ENCODE peak calls at places on chromosomes 13 and 19, in seven cellular contexts. One of them, this sample, is unnamed.

GRCh38 chr13:30746816-30747215 is 11.5 kb downstream of the ALOX5AP start:
- DNase-seq in mesenchymal stem cell: no peak
- DNase-seq in H1: no peak
- DNase-seq in IMR-90: no peak
- DNase-seq in H9: no peak
- DNase-seq in trophoblast cell: no peak
- DNase-seq in neuronal stem cell: no peak
- DNase-seq in this sample: no peak

GRCh38 chr19:49591731-49592485 is 926 bp downstream of the PRR12 start:
- DNase-seq in H9: peak
- DNase-seq in IMR-90: peak
- DNase-seq in trophoblast cell: peak
- DNase-seq in mesenchymal stem cell: peak
- DNase-seq in neuronal stem cell: no peak
- DNase-seq in H1: no peak
- DNase-seq in this sample: peak

GRCh38 chr13:39462456-39462855 is 140.5 kb downstream of the LHFPL6 start:
- DNase-seq in IMR-90: no peak
- DNase-seq in H1: no peak
- DNase-seq in mesenchymal stem cell: peak
- DNase-seq in trophoblast cell: no peak
- DNase-seq in neuronal stem cell: no peak
- DNase-seq in H9: no peak
- DNase-seq in this sample: peak

GRCh38 chr19:1751367-1752008 is 1.8 kb upstream of the ONECUT3 start:
- DNase-seq in IMR-90: no peak
- DNase-seq in H1: no peak
- DNase-seq in mesenchymal stem cell: no peak
- DNase-seq in H9: no peak
- DNase-seq in trophoblast cell: no peak
- DNase-seq in neuronal stem cell: no peak
- DNase-seq in this sample: no peak

GRCh38 chr13:21741396-21741795 is 70.5 kb downstream of the FGF9 start:
- DNase-seq in H9: no peak
- DNase-seq in H1: no peak
- DNase-seq in trophoblast cell: no peak
- DNase-seq in IMR-90: no peak
- DNase-seq in mesenchymal stem cell: no peak
- DNase-seq in neuronal stem cell: no peak
- DNase-seq in this sample: no peak

GRCh38 chr13:76991432-76991795 is 467 bp upstream of the CLN5 start:
- DNase-seq in neuronal stem cell: peak
- DNase-seq in IMR-90: no peak
- DNase-seq in mesenchymal stem cell: no peak
- DNase-seq in H1: no peak
- DNase-seq in H9: no peak
- DNase-seq in trophoblast cell: no peak
- DNase-seq in this sample: no peak

GRCh38 chr19:13597625-13598024 is 91.3 kb upstream of the CACNA1A start:
- DNase-seq in neuronal stem cell: peak
- DNase-seq in mesenchymal stem cell: peak
- DNase-seq in trophoblast cell: peak
- DNase-seq in H9: peak
- DNase-seq in H1: no peak
- DNase-seq in IMR-90: peak
- DNase-seq in this sample: peak

GRCh38 chr13:36001561-36001960 is 129.6 kb downstream of the DCLK1 start:
- DNase-seq in neuronal stem cell: no peak
- DNase-seq in H9: no peak
- DNase-seq in H1: no peak
- DNase-seq in trophoblast cell: no peak
- DNase-seq in IMR-90: no peak
- DNase-seq in mesenchymal stem cell: no peak
- DNase-seq in this sample: no peak

GRCh38 chr19:42655748-42656147 is 61.0 kb upstream of the CEACAM8 start:
- DNase-seq in mesenchymal stem cell: no peak
- DNase-seq in trophoblast cell: no peak
- DNase-seq in IMR-90: no peak
- DNase-seq in H1: no peak
- DNase-seq in neuronal stem cell: no peak
- DNase-seq in H9: no peak
- DNase-seq in this sample: no peak

GRCh38 chr19:33301011-33301899 is 1.1 kb downstream of the CEBPA start:
- DNase-seq in mesenchymal stem cell: peak
- DNase-seq in H1: no peak
- DNase-seq in IMR-90: no peak
- DNase-seq in neuronal stem cell: no peak
- DNase-seq in H9: no peak
- DNase-seq in trophoblast cell: no peak
- DNase-seq in this sample: no peak

GRCh38 chr19:41422955-41423354 is 4.2 kb downstream of the B3GNT8 start:
- DNase-seq in mesenchymal stem cell: no peak
- DNase-seq in H1: no peak
- DNase-seq in trophoblast cell: no peak
- DNase-seq in H9: no peak
- DNase-seq in neuronal stem cell: no peak
- DNase-seq in IMR-90: no peak
- DNase-seq in this sample: no peak

GRCh38 chr19:20640545-20640944 is 20.8 kb downstream of the ZNF626 start:
- DNase-seq in trophoblast cell: no peak
- DNase-seq in neuronal stem cell: no peak
- DNase-seq in mesenchymal stem cell: no peak
- DNase-seq in IMR-90: no peak
- DNase-seq in H9: no peak
- DNase-seq in H1: no peak
- DNase-seq in this sample: no peak

GRCh38 chr13:76538004-76538403 is 348.2 kb downstream of the KCTD12 start:
- DNase-seq in H1: no peak
- DNase-seq in trophoblast cell: no peak
- DNase-seq in neuronal stem cell: no peak
- DNase-seq in mesenchymal stem cell: no peak
- DNase-seq in H9: no peak
- DNase-seq in IMR-90: no peak
- DNase-seq in this sample: peak

GRCh38 chr19:10000171-10000826 is 10.0 kb downstream of the COL5A3 start:
- DNase-seq in H9: peak
- DNase-seq in neuronal stem cell: peak
- DNase-seq in mesenchymal stem cell: peak
- DNase-seq in IMR-90: peak
- DNase-seq in H1: peak
- DNase-seq in trophoblast cell: peak
- DNase-seq in this sample: peak

GRCh38 chr19:16340092-16340491 is 15.5 kb downstream of the KLF2 start:
- DNase-seq in mesenchymal stem cell: peak
- DNase-seq in neuronal stem cell: no peak
- DNase-seq in IMR-90: peak
- DNase-seq in H9: no peak
- DNase-seq in H1: no peak
- DNase-seq in trophoblast cell: no peak
- DNase-seq in this sample: no peak
- H3K4me2 ChIP-seq in mesenchymal stem cell: no peak
- H3K4me2 ChIP-seq in neuronal stem cell: no peak
- H3K4me2 ChIP-seq in IMR-90: no peak
- H3K4me2 ChIP-seq in H9: no peak
- H3K4me2 ChIP-seq in H1: no peak
- H3K4me2 ChIP-seq in trophoblast cell: no peak
- H3K4me2 ChIP-seq in this sample: no peak

GRCh38 chr19:14961956-14962685 is 17.5 kb downstream of the SLC1A6 start:
- DNase-seq in neuronal stem cell: no peak
- DNase-seq in IMR-90: no peak
- DNase-seq in mesenchymal stem cell: no peak
- DNase-seq in H1: no peak
- DNase-seq in trophoblast cell: no peak
- DNase-seq in H9: no peak
- DNase-seq in this sample: no peak
- H2BK120ac ChIP-seq in neuronal stem cell: no peak
- H2BK120ac ChIP-seq in IMR-90: no peak
- H2BK120ac ChIP-seq in mesenchymal stem cell: no peak
- H2BK120ac ChIP-seq in H1: no peak
- H2BK120ac ChIP-seq in trophoblast cell: no peak
- H2BK120ac ChIP-seq in H9: no peak
- H2BK120ac ChIP-seq in this sample: no peak

GRCh38 chr13:107882708-107883560 is 332.4 kb downstream of the LIG4 start:
- DNase-seq in mesenchymal stem cell: no peak
- DNase-seq in IMR-90: no peak
- DNase-seq in trophoblast cell: no peak
- DNase-seq in neuronal stem cell: no peak
- DNase-seq in H1: no peak
- DNase-seq in H9: no peak
- DNase-seq in this sample: no peak

GRCh38 chr13:107886118-107886517 is 329.2 kb downstream of the LIG4 start:
- DNase-seq in IMR-90: no peak
- DNase-seq in mesenchymal stem cell: no peak
- DNase-seq in trophoblast cell: no peak
- DNase-seq in neuronal stem cell: no peak
- DNase-seq in H9: no peak
- DNase-seq in H1: no peak
- DNase-seq in this sample: no peak

GRCh38 chr13:107884564-107884963 is 330.8 kb downstream of the LIG4 start:
- DNase-seq in neuronal stem cell: no peak
- DNase-seq in mesenchymal stem cell: no peak
- DNase-seq in H9: no peak
- DNase-seq in IMR-90: no peak
- DNase-seq in H1: no peak
- DNase-seq in trophoblast cell: no peak
- DNase-seq in this sample: no peak

GRCh38 chr13:107881362-107881761 is 334.0 kb downstream of the LIG4 start:
- DNase-seq in neuronal stem cell: no peak
- DNase-seq in H9: no peak
- DNase-seq in mesenchymal stem cell: no peak
- DNase-seq in H1: no peak
- DNase-seq in trophoblast cell: no peak
- DNase-seq in IMR-90: peak
- DNase-seq in this sample: no peak

GRCh38 chr13:107883561-107884175 is 331.7 kb downstream of the LIG4 start:
- DNase-seq in mesenchymal stem cell: peak
- DNase-seq in H1: no peak
- DNase-seq in H9: no peak
- DNase-seq in IMR-90: peak
- DNase-seq in trophoblast cell: no peak
- DNase-seq in neuronal stem cell: no peak
- DNase-seq in this sample: no peak
- H3K4me2 ChIP-seq in mesenchymal stem cell: no peak
- H3K4me2 ChIP-seq in H1: no peak
- H3K4me2 ChIP-seq in H9: no peak
- H3K4me2 ChIP-seq in IMR-90: peak
- H3K4me2 ChIP-seq in trophoblast cell: no peak
- H3K4me2 ChIP-seq in neuronal stem cell: no peak
- H3K4me2 ChIP-seq in this sample: no peak

GRCh38 chr13:19573072-19573716 is 11.9 kb upstream of the TPTE2 start:
- DNase-seq in IMR-90: no peak
- DNase-seq in H1: no peak
- DNase-seq in H9: no peak
- DNase-seq in trophoblast cell: no peak
- DNase-seq in mesenchymal stem cell: no peak
- DNase-seq in neuronal stem cell: no peak
- DNase-seq in this sample: no peak

GRCh38 chr13:19572280-19572679 is 10.9 kb upstream of the TPTE2 start:
- DNase-seq in H9: no peak
- DNase-seq in mesenchymal stem cell: no peak
- DNase-seq in trophoblast cell: no peak
- DNase-seq in H1: no peak
- DNase-seq in IMR-90: no peak
- DNase-seq in neuronal stem cell: no peak
- DNase-seq in this sample: no peak

DNA sequence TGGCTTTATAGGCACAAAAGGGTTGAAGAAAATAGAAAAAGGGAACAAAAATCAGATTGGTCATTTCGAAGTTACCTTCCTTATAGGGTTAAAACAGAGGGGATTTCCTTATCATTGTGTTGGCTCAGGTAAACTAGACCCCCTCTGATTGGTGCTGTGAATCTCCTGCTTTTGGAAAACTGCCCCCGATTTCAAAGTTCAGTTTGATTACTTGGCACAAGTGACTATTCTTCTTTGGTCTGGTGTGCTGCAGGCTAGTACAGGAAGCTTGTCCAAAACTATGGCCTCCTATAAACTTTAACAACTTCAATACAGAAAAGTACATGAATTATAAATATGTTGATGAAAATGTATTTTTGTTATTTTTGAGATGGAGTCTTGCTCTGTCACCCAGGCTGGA is 13.9 kb upstream of the TPTE2 start:
- DNase-seq in H9: no peak
- DNase-seq in IMR-90: no peak
- DNase-seq in mesenchymal stem cell: no peak
- DNase-seq in H1: no peak
- DNase-seq in neuronal stem cell: no peak
- DNase-seq in trophoblast cell: no peak
- DNase-seq in this sample: no peak
- H2BK120ac ChIP-seq in H9: no peak
- H2BK120ac ChIP-seq in IMR-90: no peak
- H2BK120ac ChIP-seq in mesenchymal stem cell: no peak
- H2BK120ac ChIP-seq in H1: no peak
- H2BK120ac ChIP-seq in neuronal stem cell: no peak
- H2BK120ac ChIP-seq in trophoblast cell: no peak
- H2BK120ac ChIP-seq in this sample: no peak

GRCh38 chr13:74132152-74132767 is 1.9 kb downstream of the KLF12 start:
- DNase-seq in H1: no peak
- DNase-seq in trophoblast cell: no peak
- DNase-seq in IMR-90: peak
- DNase-seq in neuronal stem cell: no peak
- DNase-seq in mesenchymal stem cell: peak
- DNase-seq in H9: no peak
- DNase-seq in this sample: no peak
- H3K4me2 ChIP-seq in H1: peak
- H3K4me2 ChIP-seq in trophoblast cell: peak
- H3K4me2 ChIP-seq in IMR-90: peak
- H3K4me2 ChIP-seq in neuronal stem cell: peak
- H3K4me2 ChIP-seq in mesenchymal stem cell: peak
- H3K4me2 ChIP-seq in H9: peak
- H3K4me2 ChIP-seq in this sample: peak

DNA sequence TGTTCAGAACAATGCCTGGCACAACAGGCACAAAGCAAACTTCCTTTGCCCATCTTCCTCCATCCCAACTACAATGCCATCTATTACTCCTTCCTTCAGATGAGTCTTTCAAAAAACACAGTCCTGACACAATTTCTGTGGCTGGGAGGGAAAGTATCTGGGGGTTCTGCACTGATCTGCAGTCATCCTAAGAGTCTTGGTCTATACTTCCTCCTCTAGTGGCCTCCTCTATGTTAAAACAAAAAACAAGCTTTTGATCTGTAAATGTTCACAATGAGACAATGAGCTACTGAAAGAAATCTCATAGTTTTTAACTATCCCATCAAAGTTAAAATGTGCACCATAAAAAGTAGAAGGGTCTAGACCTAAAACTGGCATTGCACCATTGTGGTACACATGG is 44.7 kb downstream of the USP12 start:
- DNase-seq in IMR-90: no peak
- DNase-seq in H1: no peak
- DNase-seq in mesenchymal stem cell: no peak
- DNase-seq in trophoblast cell: no peak
- DNase-seq in H9: no peak
- DNase-seq in neuronal stem cell: no peak
- DNase-seq in this sample: no peak
- H2BK120ac ChIP-seq in IMR-90: no peak
- H2BK120ac ChIP-seq in H1: no peak
- H2BK120ac ChIP-seq in mesenchymal stem cell: no peak
- H2BK120ac ChIP-seq in trophoblast cell: no peak
- H2BK120ac ChIP-seq in H9: no peak
- H2BK120ac ChIP-seq in neuronal stem cell: no peak
- H2BK120ac ChIP-seq in this sample: no peak

This sample was measured in mesendoderm.